ENCODE peak calls at places on chromosomes 4 and X, in seven cellular contexts. E is prostate gland, V is Panc1, P is pancreas, M is breast epithelium, G is endodermal cell, Y is ovary. X is an unnamed sample.

GRCh38 chr4:109174224-109174953 is 128.1 kb downstream of the COL25A1 start:
- DNase-seq in E (no peak), V (no peak), P (no peak), M (no peak), G (no peak), Y (no peak), X (no peak)

GRCh38 chrX:154019061-154019621 is 561 bp downstream of the IRAK1 start:
- DNase-seq in E (no peak), V (no peak), P (no peak), M (no peak), G (no peak), Y (no peak), X (no peak)

GRCh38 chr4:88907478-88907877 is 149.5 kb downstream of the FAM13A start:
- DNase-seq in E (no peak), V (no peak), P (no peak), M (no peak), G (no peak), Y (no peak), X (no peak)

GRCh38 chr4:39032218-39033085 is at the start of gene TMEM156:
- DNase-seq in E (no peak), V (no peak), P (no peak), M (no peak), G (no peak), Y (no peak), X (no peak)

GRCh38 chr4:128461300-128462103 is 173.9 kb upstream of the PGRMC2 start:
- DNase-seq in E (no peak), V (no peak), P (no peak), M (no peak), G (peak; percentile 53), Y (peak; percentile 26), X (no peak)

GRCh38 chr4:17613761-17614415 is 553 bp upstream of the MED28 start:
- DNase-seq in E (no peak), V (peak; percentile 28), P (no peak), M (no peak), G (peak; percentile 55), Y (no peak), X (no peak)

GRCh38 chr4:83582289-83582756 is 46.4 kb downstream of the GPAT3 start:
- DNase-seq in E (peak; percentile 58), V (no peak), P (peak; percentile 65), M (peak; percentile 19), G (peak; percentile 50), Y (peak; percentile 27), X (no peak)

GRCh38 chr4:140135529-140136021 is 18.4 kb downstream of the MAML3 start:
- DNase-seq in E (no peak), V (no peak), P (no peak), M (no peak), G (no peak), Y (peak; percentile 80), X (peak; percentile 55)

GRCh38 chr4:39976945-39977488 is 694 bp downstream of the PDS5A start:
- DNase-seq in E (peak; percentile 10), V (no peak), P (peak; percentile 26), M (peak; percentile 18), G (peak; percentile 69), Y (peak; percentile 73), X (no peak)

GRCh38 chr4:183599690-183600089 is 59.3 kb downstream of the RWDD4 start:
- DNase-seq in E (no peak), V (no peak), P (no peak), M (no peak), G (no peak), Y (no peak), X (no peak)

GRCh38 chr4:15653864-15654391 is 1.2 kb downstream of the FBXL5 start:
- DNase-seq in E (no peak), V (no peak), P (no peak), M (no peak), G (no peak), Y (no peak), X (no peak)

GRCh38 chr4:16124232-16124631 is 40.4 kb upstream of the PROM1 start:
- DNase-seq in E (no peak), V (no peak), P (no peak), M (no peak), G (peak; percentile 18), Y (no peak), X (no peak)

GRCh38 chr4:46016306-46016705 is 107.5 kb downstream of the GABRG1 start:
- DNase-seq in E (no peak), V (no peak), P (no peak), M (no peak), G (no peak), Y (no peak), X (no peak)

GRCh38 chrX:129323115-129323514 is 200.2 kb downstream of the SMARCA1 start:
- DNase-seq in E (no peak), V (no peak), P (no peak), M (no peak), G (no peak), Y (no peak), X (no peak)

GRCh38 chr4:1570291-1571164 is 113.6 kb downstream of the FAM53A start:
- DNase-seq in E (no peak), V (no peak), P (no peak), M (no peak), G (peak; percentile 61), Y (no peak), X (no peak)

GRCh38 chrX:17759990-17760389 is 22.7 kb downstream of the SCML1 start:
- DNase-seq in E (no peak), V (no peak), P (no peak), M (no peak), G (no peak), Y (no peak), X (no peak)

GRCh38 chr4:76420311-76420710 is 630 bp downstream of the CCDC158 start:
- DNase-seq in E (no peak), V (no peak), P (no peak), M (no peak), G (no peak), Y (no peak), X (no peak)

GRCh38 chr4:1096841-1097240 is 16.5 kb downstream of the RNF212 start:
- DNase-seq in E (no peak), V (no peak), P (no peak), M (no peak), G (no peak), Y (no peak), X (no peak)

GRCh38 chr4:71827811-71828210 is 43.9 kb upstream of the GC start:
- DNase-seq in E (no peak), V (no peak), P (no peak), M (no peak), G (peak; percentile 54), Y (no peak), X (no peak)

GRCh38 chrX:113001836-113002235 is 161.2 kb upstream of the AMOT start:
- DNase-seq in E (no peak), V (no peak), P (no peak), M (no peak), G (peak; percentile 47), Y (no peak), X (no peak)

DNA sequence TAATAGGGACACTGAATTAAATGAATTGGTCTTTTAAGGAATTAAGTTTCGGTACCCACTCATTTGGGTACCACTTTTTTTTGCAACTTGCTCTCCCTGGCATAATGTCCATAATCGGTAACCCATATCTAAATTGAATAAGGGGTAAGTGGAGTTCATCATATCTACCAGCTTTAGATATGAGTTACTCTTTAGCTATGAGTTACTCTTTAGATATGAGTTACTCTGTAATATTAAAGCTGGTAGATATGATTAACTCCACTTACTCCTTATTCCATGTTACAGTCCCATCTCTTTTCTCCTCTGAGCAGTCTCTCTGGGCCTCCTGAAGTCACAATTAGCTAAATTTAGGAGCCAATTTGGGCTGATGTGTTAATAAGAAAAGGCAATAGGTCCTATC is 85.7 kb downstream of the TEX13C start:
- DNase-seq in E (no peak), V (no peak), P (no peak), M (no peak), G (no peak), Y (no peak), X (no peak)
- H3K36me3 ChIP-seq in E (no peaks in the 10 kb centered on the region), V (no peaks in the 10 kb centered on the region), P (no peaks in the 10 kb centered on the region), M (no peaks in the 10 kb centered on the region), G (no peaks in the 10 kb centered on the region), Y (no peaks in the 10 kb centered on the region), X (no peaks in the 10 kb centered on the region)

DNA sequence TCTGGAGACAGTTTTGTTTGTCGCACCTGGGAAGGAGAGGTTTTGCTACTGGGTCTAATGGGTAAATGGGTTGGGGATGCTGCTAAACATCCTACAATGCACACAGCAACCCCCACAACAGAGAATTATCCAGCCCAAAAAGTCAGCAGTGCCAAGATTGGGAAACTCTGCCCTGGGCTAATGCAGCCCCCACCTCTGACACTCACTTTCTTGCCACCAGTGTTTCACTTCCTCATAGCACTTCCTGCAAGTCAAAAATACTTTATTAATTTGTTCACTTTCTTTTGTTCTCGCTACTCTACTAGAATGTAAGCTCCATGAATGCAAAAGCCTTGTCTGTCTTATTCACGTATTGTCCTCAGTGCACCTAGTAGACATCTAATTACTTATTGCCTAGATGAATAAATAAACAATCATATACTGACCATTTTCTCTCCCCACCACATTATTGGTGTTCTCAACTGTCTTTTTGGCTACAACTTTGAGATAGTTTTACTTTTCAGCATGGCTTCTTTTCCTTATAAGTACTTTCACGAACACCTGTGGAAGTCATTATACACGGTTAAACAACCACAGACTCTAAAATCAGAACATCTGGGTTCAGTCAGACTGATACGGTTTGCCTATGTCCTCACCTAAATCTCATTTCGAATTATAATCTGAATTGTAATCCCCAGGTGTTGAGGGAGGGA is 82.0 kb upstream of the PITX2 start:
- DNase-seq in E (no peak), V (no peak), P (no peak), M (no peak), G (no peak), Y (no peak), X (no peak)
- H3K4me1 ChIP-seq in E (no peaks in the 10 kb centered on the region), V (no peaks in the 10 kb centered on the region), P (no peaks in the 10 kb centered on the region), M (no peaks in the 10 kb centered on the region), G (no peaks in the 10 kb centered on the region), Y (no peaks in the 10 kb centered on the region), X (no peaks in the 10 kb centered on the region)

GRCh38 chr4:126223784-126224407 is 909.1 kb downstream of the FAT4 start:
- DNase-seq in E (no peak), V (no peak), P (no peak), M (no peak), G (no peak), Y (no peak), X (no peak)
- TF ChIP-seq CTCF in E (no peak), V (peak; percentile 50), P (peak; percentile 10), M (no peak), G (peak; percentile 90), Y (no peak), X (peak; percentile 70)

GRCh38 chr4:87130985-87131753 is 89.2 kb downstream of the KLHL8 start:
- DNase-seq in E (no peak), V (no peak), P (no peak), M (no peak), G (no peak), Y (no peak), X (no peak)
- H3K36me3 ChIP-seq in E (peaks cover 4% of the 10 kb centered on the region), V (no peaks in the 10 kb centered on the region), P (peaks cover 73% of the 10 kb centered on the region), M (peaks cover 6% of the 10 kb centered on the region), G (peaks cover 100% of the 10 kb centered on the region), Y (no peaks in the 10 kb centered on the region), X (peaks cover 100% of the 10 kb centered on the region)

DNA sequence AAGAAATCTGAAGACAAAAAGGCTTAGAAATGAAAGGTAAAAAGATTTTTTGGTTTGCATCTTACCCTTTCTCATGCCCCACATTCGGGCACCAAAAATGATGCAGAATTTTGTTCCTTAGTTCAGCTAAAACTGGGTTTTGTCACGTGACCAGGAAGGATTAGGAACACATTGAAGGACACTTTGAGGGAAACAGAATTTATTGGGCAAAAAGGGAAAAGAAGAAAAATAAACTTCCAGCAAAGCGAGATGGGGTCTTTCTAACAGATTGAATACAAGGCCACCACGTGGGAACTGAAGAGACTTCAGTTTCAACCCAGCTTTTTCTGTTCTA is 81.3 kb upstream of the SMARCA5 start:
- DNase-seq in E (no peak), V (no peak), P (no peak), M (no peak), G (no peak), Y (no peak), X (no peak)
- H3K4me1 ChIP-seq in E (no peaks in the 10 kb centered on the region), V (no peaks in the 10 kb centered on the region), P (no peaks in the 10 kb centered on the region), M (no peaks in the 10 kb centered on the region), G (no peaks in the 10 kb centered on the region), Y (no peaks in the 10 kb centered on the region), X (peaks cover 23% of the 10 kb centered on the region)